ENCODE peak calls at places on chromosomes 4 and X, in five cellular contexts. W, U, J, Q and Z are unnamed samples.

GRCh38 chrX:49072712-49073095 is 1.1 kb downstream of the PRAF2 start:
- DNase-seq in W (no peak), U (no peak), J (no peak), Q (no peak), Z (no peak)

GRCh38 chrX:153794897-153795816 is 689 bp downstream of the SSR4 start:
- DNase-seq in W (no peak), U (no peak), J (peak), Q (no peak), Z (no peak)

GRCh38 chr4:87132035-87132434 is 88.4 kb downstream of the KLHL8 start:
- DNase-seq in W (no peak), U (no peak), J (no peak), Q (no peak), Z (no peak)

GRCh38 chr4:99136329-99136728 is 7.8 kb downstream of the ADH4 start:
- DNase-seq in W (no peak), U (no peak), J (no peak), Q (no peak), Z (no peak)

GRCh38 chr4:38514465-38515146 is 149.4 kb upstream of the KLF3 start:
- DNase-seq in W (no peak), U (no peak), J (no peak), Q (no peak), Z (no peak)

GRCh38 chr4:72378901-72379300 is 190.1 kb downstream of the ADAMTS3 start:
- DNase-seq in W (no peak), U (no peak), J (no peak), Q (no peak), Z (no peak)

GRCh38 chr4:101643201-101643600 is 147.3 kb upstream of the BANK1 start:
- DNase-seq in W (no peak), U (no peak), J (no peak), Q (peak), Z (no peak)

GRCh38 chr4:109914356-109914755 is 1.7 kb downstream of the EGF start:
- DNase-seq in W (no peak), U (no peak), J (no peak), Q (no peak), Z (no peak)

GRCh38 chr4:55819634-55820033 is at the start of gene EXOC1L:
- DNase-seq in W (peak), U (no peak), J (peak), Q (no peak), Z (peak)

GRCh38 chrX:134002921-134003615 is 17.7 kb upstream of the GPC3 start:
- DNase-seq in W (no peak), U (no peak), J (no peak), Q (no peak), Z (no peak)

GRCh38 chr4:149964001-149964400 is 114.2 kb upstream of the DCLK2 start:
- DNase-seq in W (no peak), U (no peak), J (no peak), Q (peak), Z (no peak)

GRCh38 chr4:111450867-111451266 is 694.4 kb upstream of the FAM241A start:
- DNase-seq in W (no peak), U (no peak), J (no peak), Q (peak), Z (no peak)

GRCh38 chr4:88610771-88611170 is 18.5 kb downstream of the HERC3 start:
- DNase-seq in W (peak), U (no peak), J (peak), Q (peak), Z (peak)

GRCh38 chr4:16544251-16544721 is 318.0 kb upstream of the TAPT1 start:
- DNase-seq in W (peak), U (peak), J (no peak), Q (no peak), Z (peak)

GRCh38 chr4:175874290-175874689 is 62.2 kb upstream of the GPM6A start:
- DNase-seq in W (no peak), U (no peak), J (no peak), Q (no peak), Z (no peak)

GRCh38 chr4:174318829-174319764 is 35.4 kb downstream of the CEP44 start:
- DNase-seq in W (no peak), U (no peak), J (no peak), Q (peak), Z (no peak)